ENCODE peak calls at places on chromosomes 1 and 21, in nine cellular contexts. P is NCI-H226; U is GM13977; F is transverse colon; V is tibial artery; K is neural crest cell; E is heart right ventricle; O is T-helper 2 cell; M is stimulated activated CD8-positive, alpha-beta memory T cell treated with anti-CD3 and anti-CD28 coated beads, Interleukin-4, amount 100 ng/mL, for 1 hour. C is an unnamed sample.

GRCh38 chr1:21906173-21907078 is 30.7 kb downstream of the HSPG2 start:
- DNase-seq in P (no peak), U (no peak), O (no peak), K (no peak), M (no peak), F (no peak), V (peak), E (peak), C (peak)

GRCh38 chr1:102879439-102879993 is 228.8 kb downstream of the COL11A1 start:
- DNase-seq in F (no peak), K (no peak), M (no peak), P (peak), V (no peak), O (no peak), E (no peak), U (no peak), C (no peak)

GRCh38 chr1:40818264-40818961 is 34.8 kb downstream of the KCNQ4 start:
- DNase-seq in O (peak), K (peak), P (no peak), U (peak), M (peak), E (peak), F (peak), V (no peak), C (no peak)

GRCh38 chr1:54851406-54851805 is 35.6 kb downstream of the DHCR24 start:
- DNase-seq in F (no peak), M (no peak), P (no peak), U (no peak), K (no peak), E (no peak), V (no peak), O (no peak), C (no peak)

GRCh38 chr1:24594328-24594598 is 38.4 kb downstream of the NCMAP start:
- DNase-seq in V (no peak), K (no peak), F (no peak), M (no peak), E (no peak), U (no peak), P (no peak), O (no peak), C (no peak)

GRCh38 chr21:25461730-25462129 is 145.6 kb downstream of the MRPL39 start:
- DNase-seq in V (no peak), U (no peak), F (no peak), M (no peak), E (no peak), P (peak), O (no peak), K (no peak), C (no peak)

GRCh38 chr1:11374748-11375110 is 101.7 kb downstream of the UBIAD1 start:
- DNase-seq in U (no peak), P (no peak), M (no peak), K (no peak), E (no peak), F (no peak), O (no peak), V (no peak), C (no peak)

GRCh38 chr21:21897275-21897883 is 899.2 kb downstream of the NCAM2 start:
- DNase-seq in V (no peak), M (no peak), U (no peak), O (no peak), P (peak), F (no peak), E (no peak), K (no peak), C (no peak)

GRCh38 chr1:169108897-169109560 is 2.5 kb downstream of the ATP1B1 start:
- DNase-seq in P (peak), O (no peak), K (no peak), E (no peak), M (no peak), V (no peak), F (peak), U (peak), C (no peak)

GRCh38 chr1:160046494-160047115 is 14.8 kb upstream of the PIGM start:
- DNase-seq in O (no peak), F (peak), P (peak), U (peak), M (peak), E (peak), K (no peak), V (peak), C (no peak)

GRCh38 chr1:161388639-161389038 is 21.0 kb upstream of the CFAP126 start:
- DNase-seq in E (no peak), P (no peak), K (no peak), M (no peak), F (no peak), U (no peak), V (no peak), O (no peak), C (no peak)

GRCh38 chr1:46983825-46984586 is 39.5 kb upstream of the CYP4X1 start:
- DNase-seq in U (no peak), M (no peak), V (no peak), O (no peak), F (no peak), K (no peak), P (no peak), E (no peak), C (no peak)

GRCh38 chr1:112960381-112960780 is 4.4 kb upstream of the SLC16A1 start:
- DNase-seq in M (no peak), V (no peak), F (no peak), K (no peak), E (no peak), U (no peak), O (no peak), P (no peak), C (no peak)

GRCh38 chr1:43121251-43121650 is 50.8 kb downstream of the EBNA1BP2 start:
- DNase-seq in V (no peak), P (no peak), U (no peak), O (no peak), F (no peak), K (no peak), E (no peak), M (no peak), C (no peak)